ENCODE peak calls at places on chromosomes 1 and 21, in six cellular contexts. P is effector memory CD8-positive, alpha-beta T cell; L is AG08395; B is AG09309; D is MV-4-11; V is BE2C. A is an unnamed sample.

GRCh38 chr1:54227091-54227602 is 27.2 kb downstream of the MRPL37 start:
- DNase-seq in B (no peak), P (no peak), V (peak), L (peak), D (peak), A (no peak)

GRCh38 chr1:15386128-15386824 is 23.4 kb upstream of the EFHD2 start:
- DNase-seq in V (no peak), L (peak), B (no peak), P (no peak), D (peak), A (no peak)

GRCh38 chr1:1782399-1783221 is 4.3 kb upstream of the NADK start:
- DNase-seq in B (peak), P (no peak), L (peak), D (peak), V (no peak), A (no peak)

GRCh38 chr1:33277488-33278084 is 21.3 kb downstream of the ZNF362 start:
- DNase-seq in D (no peak), V (no peak), P (no peak), L (no peak), B (no peak), A (no peak)

GRCh38 chr21:42257091-42257760 is 38.3 kb downstream of the ABCG1 start:
- DNase-seq in V (no peak), L (no peak), D (no peak), B (no peak), P (no peak), A (no peak)

GRCh38 chr1:58968360-58968952 is 184.6 kb upstream of the JUN start:
- DNase-seq in P (no peak), B (peak), V (peak), D (no peak), L (peak), A (peak)

GRCh38 chr1:57850572-57850971 is 426.7 kb upstream of the DAB1 start:
- DNase-seq in D (no peak), V (no peak), P (no peak), B (no peak), L (no peak), A (peak)

GRCh38 chr1:246012271-246012854 is 494.7 kb downstream of the SMYD3 start:
- DNase-seq in L (peak), P (no peak), V (peak), D (peak), B (peak), A (peak)

GRCh38 chr1:203126151-203126865 is 1.2 kb upstream of the ADORA1 start:
- DNase-seq in D (peak), L (peak), V (no peak), B (no peak), P (no peak), A (no peak)

GRCh38 chr1:63466759-63467158 is 56.3 kb downstream of the ITGB3BP start:
- DNase-seq in L (no peak), B (no peak), D (no peak), V (no peak), P (no peak), A (no peak)

GRCh38 chr21:25938673-25939395 is 204.1 kb downstream of the GABPA start:
- DNase-seq in B (no peak), V (peak), P (no peak), L (no peak), D (no peak), A (no peak)

A was measured in SK-N-DZ.